ENCODE peak calls at places on chromosomes 16 and 17, in seven cellular contexts. H is IMR-90, B is transverse colon, Q is lower leg skin, U is colonic mucosa, Y is left ventricle myocardium inferior, G is lung. A is an unnamed sample.

GRCh38 chr16:18979936-18980335 is 3.8 kb upstream of the TMC7 start:
- DNase-seq in H (no peak), B (no peak), Q (no peak), U (no peak), Y (no peak), G (no peak), A (no peak)

GRCh38 chr17:15038656-15039055 is 226.5 kb downstream of the PMP22 start:
- DNase-seq in H (peak), B (no peak), Q (no peak), U (no peak), Y (no peak), G (no peak), A (no peak)

GRCh38 chr16:27531186-27531585 is 18.5 kb downstream of the GTF3C1 start:
- DNase-seq in H (no peak), B (no peak), Q (no peak), U (no peak), Y (no peak), G (no peak), A (no peak)

GRCh38 chr16:26645629-26646028 is 421.1 kb upstream of the C16orf82 start:
- DNase-seq in H (no peak), B (no peak), Q (no peak), U (no peak), Y (no peak), G (no peak), A (no peak)

GRCh38 chr17:35299108-35299507 is 56.2 kb downstream of the SLFN5 start:
- DNase-seq in H (no peak), B (no peak), Q (no peak), U (no peak), Y (no peak), G (peak), A (no peak)

GRCh38 chr16:67544329-67544841 is 15.8 kb downstream of the RIPOR1 start:
- DNase-seq in H (no peak), B (no peak), Q (peak), U (no peak), Y (no peak), G (no peak), A (no peak)

GRCh38 chr17:9021985-9022552 is 759 bp downstream of the NTN1 start:
- DNase-seq in H (peak), B (no peak), Q (peak), U (no peak), Y (peak), G (no peak), A (no peak)

GRCh38 chr17:38890410-38890746 is 20.5 kb downstream of the LASP1 start:
- DNase-seq in H (no peak), B (no peak), Q (no peak), U (no peak), Y (no peak), G (no peak), A (no peak)

GRCh38 chr16:10922328-10923145 is 19.7 kb downstream of the DEXI start:
- DNase-seq in H (peak), B (no peak), Q (no peak), U (no peak), Y (peak), G (peak), A (peak)

GRCh38 chr17:69501591-69502468 is 87.3 kb downstream of the MAP2K6 start:
- DNase-seq in H (peak), B (peak), Q (no peak), U (peak), Y (no peak), G (peak), A (no peak)

GRCh38 chr16:31135535-31136286 is at the start of gene PRSS8:
- DNase-seq in H (no peak), B (peak), Q (peak), U (peak), Y (no peak), G (peak), A (no peak)

GRCh38 chr16:74743668-74744299 is 30.8 kb downstream of the FA2H start:
- DNase-seq in H (peak), B (peak), Q (peak), U (peak), Y (no peak), G (peak), A (peak)

GRCh38 chr17:45345554-45346254 is 28.9 kb upstream of the MAP3K14 start:
- DNase-seq in H (peak), B (peak), Q (peak), U (no peak), Y (no peak), G (no peak), A (no peak)

GRCh38 chr16:53534206-53534605 is 31.2 kb upstream of the AKTIP start:
- DNase-seq in H (no peak), B (no peak), Q (no peak), U (no peak), Y (no peak), G (no peak), A (no peak)

GRCh38 chr16:61210039-61210438 is 826.2 kb downstream of the CDH8 start:
- DNase-seq in H (no peak), B (no peak), Q (no peak), U (no peak), Y (no peak), G (no peak), A (no peak)

GRCh38 chr16:89827383-89828198 is 684 bp upstream of the SPIRE2 start:
- DNase-seq in H (peak), B (peak), Q (no peak), U (peak), Y (peak), G (peak), A (no peak)

GRCh38 chr16:19980866-19981265 is 92.8 kb downstream of the GPR139 start:
- DNase-seq in H (peak), B (no peak), Q (no peak), U (no peak), Y (no peak), G (no peak), A (no peak)

GRCh38 chr17:39551879-39552278 is 55.8 kb downstream of the NEUROD2 start:
- DNase-seq in H (peak), B (no peak), Q (peak), U (no peak), Y (no peak), G (no peak), A (no peak)

GRCh38 chr17:49951362-49952080 is 17.5 kb upstream of the DLX4 start:
- DNase-seq in H (no peak), B (no peak), Q (no peak), U (no peak), Y (no peak), G (no peak), A (no peak)

GRCh38 chr17:42493324-42493723 is 34.6 kb downstream of the ATP6V0A1 start:
- DNase-seq in H (no peak), B (no peak), Q (peak), U (no peak), Y (no peak), G (no peak), A (no peak)

GRCh38 chr17:43877451-43878155 is 29.7 kb downstream of the MPP2 start:
- DNase-seq in H (no peak), B (no peak), Q (no peak), U (no peak), Y (no peak), G (no peak), A (no peak)

GRCh38 chr16:12802661-12803060 is 1.0 kb downstream of the CPPED1 start:
- DNase-seq in H (no peak), B (no peak), Q (no peak), U (no peak), Y (no peak), G (no peak), A (no peak)

GRCh38 chr17:67434061-67434525 is 57.0 kb downstream of the PITPNC1 start:
- DNase-seq in H (no peak), B (peak), Q (peak), U (no peak), Y (peak), G (peak), A (no peak)

GRCh38 chr16:26111900-26112299 is 420.1 kb downstream of the HS3ST4 start:
- DNase-seq in H (no peak), B (no peak), Q (no peak), U (no peak), Y (no peak), G (no peak), A (no peak)

GRCh38 chr17:52357855-52358254 is 199.3 kb upstream of the CA10 start:
- DNase-seq in H (no peak), B (no peak), Q (no peak), U (no peak), Y (no peak), G (no peak), A (no peak)

GRCh38 chr17:78805301-78805700 is 23.2 kb upstream of the CYTH1 start:
- DNase-seq in H (no peak), B (peak), Q (no peak), U (no peak), Y (no peak), G (no peak), A (no peak)

GRCh38 chr17:48542956-48543853 is 1.7 kb downstream of the HOXB2 start:
- DNase-seq in H (peak), B (peak), Q (peak), U (peak), Y (peak), G (no peak), A (no peak)

GRCh38 chr17:66836063-66837005 is 1.4 kb downstream of the CACNG5 start:
- DNase-seq in H (no peak), B (no peak), Q (peak), U (no peak), Y (no peak), G (no peak), A (no peak)

GRCh38 chr17:13114601-13115024 is 96.8 kb upstream of the ELAC2 start:
- DNase-seq in H (peak), B (no peak), Q (no peak), U (peak), Y (peak), G (no peak), A (no peak)

GRCh38 chr16:88356124-88356726 is 26.5 kb upstream of the ZNF469 start:
- DNase-seq in H (peak), B (no peak), Q (no peak), U (no peak), Y (peak), G (no peak), A (no peak)

GRCh38 chr17:28857848-28858360 is 3.1 kb downstream of the ERAL1 start:
- DNase-seq in H (no peak), B (no peak), Q (no peak), U (no peak), Y (no peak), G (no peak), A (no peak)

GRCh38 chr16:87877942-87878507 is 8.7 kb upstream of the SLC7A5 start:
- DNase-seq in H (no peak), B (no peak), Q (no peak), U (no peak), Y (no peak), G (no peak), A (no peak)

GRCh38 chr16:70739389-70739788 is 53.5 kb upstream of the MTSS2 start:
- DNase-seq in H (no peak), B (no peak), Q (no peak), U (no peak), Y (no peak), G (no peak), A (no peak)

GRCh38 chr16:48165961-48166578 is 10.3 kb upstream of the ABCC12 start:
- DNase-seq in H (peak), B (no peak), Q (no peak), U (no peak), Y (no peak), G (no peak), A (no peak)

GRCh38 chr16:82653550-82654511 is 27.1 kb downstream of the CDH13 start:
- DNase-seq in H (peak), B (no peak), Q (no peak), U (no peak), Y (no peak), G (no peak), A (no peak)

GRCh38 chr16:11957591-11958395 is 7.2 kb upstream of the TNFRSF17 start:
- DNase-seq in H (peak), B (no peak), Q (peak), U (no peak), Y (no peak), G (no peak), A (no peak)

GRCh38 chr17:3795758-3796102 is 5.3 kb downstream of the ITGAE start:
- DNase-seq in H (no peak), B (no peak), Q (no peak), U (no peak), Y (no peak), G (no peak), A (no peak)

GRCh38 chr17:61454095-61454931 is 2.1 kb downstream of the TBX4 start:
- DNase-seq in H (no peak), B (no peak), Q (no peak), U (no peak), Y (no peak), G (no peak), A (no peak)

GRCh38 chr16:27326738-27327585 is 13.2 kb downstream of the IL4R start:
- DNase-seq in H (peak), B (peak), Q (peak), U (peak), Y (peak), G (peak), A (peak)

GRCh38 chr17:7576432-7576937 is 3.0 kb upstream of the CD68 start:
- DNase-seq in H (no peak), B (no peak), Q (no peak), U (no peak), Y (no peak), G (no peak), A (no peak)
- TF ChIP-seq CTCF in H (no peak), B (no peak), Q (no peak), U (no peak), Y (no peak), G (no peak), A (no peak)

GRCh38 chr16:2339521-2340484 is 725 bp downstream of the ABCA3 start:
- DNase-seq in H (no peak), B (peak), Q (peak), U (peak), Y (peak), G (peak), A (peak)
- TF ChIP-seq CTCF in H (no peak), B (no peak), Q (no peak), U (no peak), Y (no peak), G (no peak), A (no peak)

DNA sequence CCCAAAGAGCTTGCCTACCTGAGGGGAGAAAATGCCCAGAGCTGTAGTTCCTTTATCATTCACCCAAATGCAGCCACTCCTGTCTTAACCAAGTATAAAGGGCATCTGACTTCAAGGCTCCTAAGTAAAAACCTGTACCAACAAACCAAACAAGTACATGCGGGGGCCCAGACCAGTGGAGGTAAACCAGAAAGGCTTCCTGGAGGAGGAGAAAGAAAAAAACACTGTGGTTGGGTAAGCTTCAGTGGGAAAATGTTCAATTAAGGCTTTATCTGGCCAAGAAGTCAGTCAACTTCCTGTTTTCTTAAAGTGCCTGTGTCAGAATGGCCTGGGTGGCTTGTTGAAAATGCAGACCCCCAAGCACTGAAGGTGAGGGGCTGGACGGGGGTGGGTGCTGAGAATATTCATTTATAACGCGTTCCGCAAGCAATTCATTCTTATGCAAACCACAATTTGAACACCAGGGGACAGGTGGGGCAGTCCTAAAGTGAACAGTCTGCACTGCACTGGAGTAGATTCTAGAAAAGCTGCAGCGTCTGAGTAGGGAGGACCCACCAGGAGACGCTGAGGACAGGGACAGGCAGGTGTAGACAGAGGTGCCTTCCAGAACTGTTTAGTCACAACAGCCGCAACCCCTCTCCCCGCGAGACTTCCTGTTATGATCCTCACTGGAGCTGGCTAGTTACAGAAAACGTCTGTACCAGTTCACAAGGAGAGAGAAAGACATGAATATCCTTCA is 467.1 kb downstream of the SOX9 start:
- DNase-seq in H (peak), B (peak), Q (no peak), U (peak), Y (no peak), G (no peak), A (no peak)
- TF ChIP-seq CTCF in H (no peak), B (peak), Q (no peak), U (peak), Y (no peak), G (no peak), A (no peak)

DNA sequence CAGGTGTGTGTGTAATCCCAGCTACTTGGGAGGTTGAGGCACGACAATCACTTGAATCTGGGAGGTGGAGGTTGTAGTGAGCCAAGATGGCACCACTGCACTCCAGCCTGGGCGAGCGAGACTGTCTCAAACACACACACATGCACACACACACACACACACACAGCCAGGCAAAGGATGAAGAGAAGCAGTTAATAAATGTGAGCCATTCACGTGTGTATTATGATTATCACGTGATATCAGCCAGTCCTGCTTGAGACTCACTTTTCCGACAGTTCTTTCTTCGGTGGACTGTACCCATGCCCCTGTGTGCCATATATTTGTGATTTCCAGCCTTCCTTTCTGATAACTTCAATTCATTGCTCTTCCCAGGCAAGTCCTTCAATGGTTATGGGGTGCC is 119.3 kb downstream of the PRKCB start:
- DNase-seq in H (no peak), B (no peak), Q (peak), U (no peak), Y (no peak), G (no peak), A (no peak)
- TF ChIP-seq CTCF in H (no peak), B (no peak), Q (no peak), U (no peak), Y (no peak), G (no peak), A (no peak)

DNA sequence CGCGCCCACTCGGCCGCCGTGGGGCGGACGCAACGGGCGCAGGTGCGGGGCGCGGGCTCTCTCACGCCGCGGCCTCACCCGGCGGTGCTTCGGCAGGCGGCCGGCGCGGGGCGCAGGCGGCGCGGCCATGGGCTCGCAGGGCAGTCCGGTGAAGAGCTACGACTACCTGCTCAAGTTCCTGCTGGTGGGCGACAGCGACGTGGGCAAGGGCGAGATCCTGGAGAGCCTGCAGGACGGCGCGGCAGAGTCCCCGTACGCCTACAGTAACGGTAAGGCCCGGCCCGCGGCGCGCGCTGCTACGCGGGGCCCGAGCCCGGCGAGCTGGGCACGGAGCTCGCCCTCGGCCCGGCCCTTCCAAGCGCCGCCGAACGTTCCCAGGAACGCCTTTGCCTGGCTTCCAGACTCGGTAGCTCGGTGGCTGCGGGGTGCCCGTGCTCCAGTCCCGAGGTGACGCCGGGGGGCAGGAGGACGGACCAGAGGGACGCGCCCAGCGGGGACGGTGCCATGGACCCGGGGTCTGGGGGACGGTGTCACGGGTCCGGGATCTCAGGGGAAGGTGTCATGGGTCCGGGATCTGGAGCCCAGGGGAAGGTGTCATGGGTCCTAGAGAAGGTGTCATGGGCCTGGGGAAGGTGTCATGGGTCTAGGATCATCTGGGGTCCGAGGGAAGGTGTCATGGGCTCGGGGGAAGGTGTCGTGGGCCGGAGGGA is 454 bp downstream of the RAB40C start:
- DNase-seq in H (peak), B (no peak), Q (peak), U (no peak), Y (no peak), G (no peak), A (no peak)
- TF ChIP-seq CTCF in H (peak), B (no peak), Q (no peak), U (no peak), Y (peak), G (no peak), A (no peak)

A was measured in omental fat pad.